ENCODE peak calls at places on chromosomes 5 and 9, in seven cellular contexts. Y is breast epithelium, Q is right lobe of liver, O is transverse colon, S is testis, C is stomach, Z is A549. P is an unnamed sample.

GRCh38 chr5:24163091-24163490 is 481.7 kb downstream of the CDH10 start:
- DNase-seq in Y (no peak), Q (no peak), O (no peak), S (no peak), C (no peak), Z (peak), P (no peak)

GRCh38 chr5:158852622-158853021 is 247.1 kb downstream of the EBF1 start:
- DNase-seq in Y (no peak), Q (no peak), O (no peak), S (no peak), C (no peak), Z (no peak), P (no peak)

GRCh38 chr5:74634611-74635286 is 5.8 kb downstream of the ENC1 start:
- DNase-seq in Y (no peak), Q (no peak), O (no peak), S (no peak), C (no peak), Z (no peak), P (no peak)

GRCh38 chr5:122008061-122008460 is 46.3 kb downstream of the SRFBP1 start:
- DNase-seq in Y (no peak), Q (no peak), O (no peak), S (no peak), C (no peak), Z (no peak), P (no peak)

GRCh38 chr9:16625106-16625505 is 245.4 kb downstream of the BNC2 start:
- DNase-seq in Y (no peak), Q (no peak), O (no peak), S (no peak), C (no peak), Z (no peak), P (no peak)

GRCh38 chr9:6215562-6215961 is at the start of gene IL33:
- DNase-seq in Y (no peak), Q (no peak), O (no peak), S (peak), C (no peak), Z (no peak), P (no peak)

GRCh38 chr5:32098291-32098690 is 75.8 kb downstream of the GOLPH3 start:
- DNase-seq in Y (no peak), Q (no peak), O (no peak), S (no peak), C (peak), Z (no peak), P (no peak)

GRCh38 chr5:14464101-14464500 is 117.5 kb upstream of the OTULINL start:
- DNase-seq in Y (no peak), Q (no peak), O (no peak), S (no peak), C (no peak), Z (no peak), P (no peak)

GRCh38 chr9:23006127-23006526 is 559.5 kb downstream of the DMRTA1 start:
- DNase-seq in Y (no peak), Q (no peak), O (no peak), S (no peak), C (no peak), Z (no peak), P (no peak)

GRCh38 chr5:2764581-2764980 is 13.1 kb upstream of the IRX2 start:
- DNase-seq in Y (no peak), Q (no peak), O (no peak), S (no peak), C (no peak), Z (no peak), P (no peak)

GRCh38 chr5:93582677-93583524 is at the start of gene NR2F1:
- DNase-seq in Y (no peak), Q (no peak), O (peak), S (peak), C (peak), Z (peak), P (no peak)

GRCh38 chr9:102479191-102479590 is 515.9 kb upstream of the CYLC2 start:
- DNase-seq in Y (no peak), Q (no peak), O (no peak), S (no peak), C (no peak), Z (no peak), P (no peak)

GRCh38 chr9:123642291-123643278 is 286.6 kb downstream of the CRB2 start:
- DNase-seq in Y (no peak), Q (no peak), O (peak), S (peak), C (peak), Z (no peak), P (peak)

GRCh38 chr5:77015938-77016569 is 14.2 kb upstream of the AGGF1 start:
- DNase-seq in Y (no peak), Q (no peak), O (no peak), S (no peak), C (no peak), Z (no peak), P (no peak)

GRCh38 chr5:149365418-149365817 is 7.6 kb downstream of the PCYOX1L start:
- DNase-seq in Y (no peak), Q (no peak), O (no peak), S (no peak), C (no peak), Z (no peak), P (no peak)

GRCh38 chr5:42887094-42887493 is 75.4 kb upstream of the SELENOP start:
- DNase-seq in Y (no peak), Q (no peak), O (peak), S (no peak), C (no peak), Z (no peak), P (no peak)

GRCh38 chr9:132401791-132402190 is 4.8 kb downstream of the TTF1 start:
- DNase-seq in Y (no peak), Q (no peak), O (no peak), S (no peak), C (no peak), Z (no peak), P (no peak)

GRCh38 chr5:18281947-18282557 is 647.8 kb downstream of the TAF11L14 start:
- DNase-seq in Y (no peak), Q (no peak), O (no peak), S (no peak), C (no peak), Z (peak), P (no peak)

GRCh38 chr5:100697970-100698369 is 162.8 kb downstream of the FAM174A start:
- DNase-seq in Y (no peak), Q (no peak), O (no peak), S (no peak), C (no peak), Z (no peak), P (no peak)

GRCh38 chr5:73032635-73033034 is 76.8 kb downstream of the FCHO2 start:
- DNase-seq in Y (no peak), Q (no peak), O (no peak), S (no peak), C (no peak), Z (no peak), P (no peak)

GRCh38 chr5:179122411-179123108 is 62.4 kb downstream of the ZNF354C start:
- DNase-seq in Y (peak), Q (no peak), O (no peak), S (no peak), C (peak), Z (no peak), P (no peak)

GRCh38 chr5:8033261-8033660 is 164.3 kb downstream of the MTRR start:
- DNase-seq in Y (no peak), Q (no peak), O (no peak), S (no peak), C (no peak), Z (no peak), P (no peak)

GRCh38 chr5:674630-675011 is 18.5 kb downstream of the TPPP start:
- DNase-seq in Y (peak), Q (no peak), O (no peak), S (peak), C (peak), Z (no peak), P (peak)

GRCh38 chr5:676699-677076 is 16.5 kb downstream of the TPPP start:
- DNase-seq in Y (no peak), Q (peak), O (no peak), S (no peak), C (no peak), Z (no peak), P (no peak)

GRCh38 chr5:675876-676698 is 17.1 kb downstream of the TPPP start:
- DNase-seq in Y (peak), Q (peak), O (no peak), S (peak), C (peak), Z (no peak), P (no peak)

GRCh38 chr5:675111-675875 is 17.9 kb downstream of the TPPP start:
- DNase-seq in Y (peak), Q (peak), O (no peak), S (peak), C (peak), Z (no peak), P (peak)

DNA sequence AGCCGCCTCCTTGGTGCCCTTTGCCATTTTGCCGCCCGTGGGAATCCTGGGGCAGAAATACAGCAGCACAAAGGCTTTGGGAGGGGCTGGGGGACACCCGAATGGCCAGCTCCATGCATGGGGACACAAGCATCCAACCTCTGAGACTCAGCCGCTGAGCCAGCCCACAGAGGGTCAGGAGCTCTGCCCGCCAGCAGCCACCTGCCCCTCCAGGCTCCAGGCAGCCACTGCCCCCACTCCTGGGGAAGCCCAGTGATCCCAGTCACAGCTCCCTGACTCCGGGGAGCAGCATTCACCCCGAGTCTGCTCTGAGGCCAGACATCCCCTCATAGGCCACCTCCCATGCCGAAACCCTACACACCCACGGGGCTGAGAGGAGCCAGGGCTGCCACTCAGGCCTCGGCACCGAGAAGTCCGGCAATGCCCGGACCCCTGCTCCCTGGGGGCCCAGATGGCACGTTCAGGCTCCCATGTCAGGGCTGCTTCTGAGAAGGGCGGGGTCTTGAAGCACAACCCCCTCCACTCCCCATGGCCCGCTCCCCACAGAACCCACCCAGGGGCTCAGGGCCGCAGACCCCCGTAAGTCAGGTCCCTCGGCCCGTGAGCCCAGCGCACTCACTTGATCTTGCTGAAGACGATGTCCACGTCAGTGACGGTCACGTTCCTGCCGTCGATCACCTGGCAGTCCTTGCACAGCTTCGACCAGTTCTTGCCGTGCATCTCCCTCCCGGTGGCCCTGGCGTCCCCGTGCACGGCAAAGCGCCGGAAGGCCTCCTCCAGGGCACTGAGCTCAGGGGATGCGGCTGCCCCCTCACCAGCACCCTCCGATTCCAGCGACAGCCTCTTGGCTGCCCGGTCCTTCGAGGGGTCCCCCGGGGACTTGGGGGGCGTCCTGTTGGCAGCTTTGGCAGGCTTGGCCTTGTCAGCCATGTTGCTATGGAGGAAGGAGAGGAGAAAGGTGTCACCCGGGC is 15.7 kb downstream of the TPPP start:
- DNase-seq in Y (peak), Q (peak), O (no peak), S (peak), C (peak), Z (no peak), P (no peak)
- TF ChIP-seq POLR2A in Y (no peak), Q (no peak), O (no peak), S (no peak), C (no peak), Z (no peak), P (no peak)

GRCh38 chr9:114334490-114334889 is 4.8 kb downstream of the ORM2 start:
- DNase-seq in Y (no peak), Q (no peak), O (no peak), S (no peak), C (no peak), Z (no peak), P (no peak)
- TF ChIP-seq POLR2A in Y (no peak), Q (no peak), O (no peak), S (no peak), C (no peak), Z (no peak), P (no peak)

GRCh38 chr9:20722221-20722620 is 38.2 kb downstream of the FOCAD start:
- DNase-seq in Y (no peak), Q (no peak), O (no peak), S (no peak), C (no peak), Z (no peak), P (no peak)

GRCh38 chr9:20729545-20729944 is 45.5 kb downstream of the FOCAD start:
- DNase-seq in Y (no peak), Q (no peak), O (no peak), S (no peak), C (no peak), Z (no peak), P (no peak)

GRCh38 chr9:20728493-20729220 is 44.6 kb downstream of the FOCAD start:
- DNase-seq in Y (no peak), Q (no peak), O (no peak), S (no peak), C (no peak), Z (no peak), P (no peak)

GRCh38 chr9:20725675-20726074 is 41.6 kb downstream of the FOCAD start:
- DNase-seq in Y (no peak), Q (no peak), O (no peak), S (no peak), C (no peak), Z (no peak), P (no peak)

GRCh38 chr9:20726144-20726543 is 42.1 kb downstream of the FOCAD start:
- DNase-seq in Y (no peak), Q (no peak), O (no peak), S (no peak), C (no peak), Z (no peak), P (no peak)
- TF ChIP-seq POLR2A in Y (no peak), Q (no peak), O (no peak), S (no peak), C (no peak), Z (no peak), P (no peak)

DNA sequence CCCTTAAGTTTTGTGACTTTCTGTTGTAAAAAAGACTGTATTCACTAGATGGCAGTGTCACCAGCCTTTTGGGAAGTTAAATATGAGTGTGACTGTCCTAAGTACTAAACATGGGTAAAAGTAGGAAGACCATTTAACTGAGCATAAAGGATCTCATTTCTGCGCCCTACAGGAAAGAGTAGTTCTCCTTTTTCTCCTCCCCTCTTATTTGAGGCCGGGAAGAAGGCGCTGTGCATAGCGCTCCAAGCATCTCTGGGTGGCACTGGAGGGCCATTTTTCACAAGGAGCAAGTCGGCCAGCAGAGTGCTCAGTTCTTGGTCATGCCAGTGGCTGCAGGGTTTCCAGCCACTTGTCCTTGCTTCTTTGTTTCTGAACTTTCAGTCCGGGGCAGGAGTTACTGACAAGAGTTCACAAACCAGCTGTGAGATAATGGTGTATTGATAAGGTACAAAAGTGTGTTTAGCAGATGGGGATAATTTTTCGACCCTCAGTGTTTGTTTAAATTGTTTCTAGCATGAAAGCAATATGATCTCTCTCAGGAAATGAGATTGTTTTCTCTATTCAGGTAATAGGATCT is 227.6 kb upstream of the DMRT1 start:
- DNase-seq in Y (peak), Q (peak), O (peak), S (peak), C (peak), Z (peak), P (peak)
- TF ChIP-seq POLR2A in Y (no peak), Q (no peak), O (no peak), S (no peak), C (no peak), Z (no peak), P (no peak)

DNA sequence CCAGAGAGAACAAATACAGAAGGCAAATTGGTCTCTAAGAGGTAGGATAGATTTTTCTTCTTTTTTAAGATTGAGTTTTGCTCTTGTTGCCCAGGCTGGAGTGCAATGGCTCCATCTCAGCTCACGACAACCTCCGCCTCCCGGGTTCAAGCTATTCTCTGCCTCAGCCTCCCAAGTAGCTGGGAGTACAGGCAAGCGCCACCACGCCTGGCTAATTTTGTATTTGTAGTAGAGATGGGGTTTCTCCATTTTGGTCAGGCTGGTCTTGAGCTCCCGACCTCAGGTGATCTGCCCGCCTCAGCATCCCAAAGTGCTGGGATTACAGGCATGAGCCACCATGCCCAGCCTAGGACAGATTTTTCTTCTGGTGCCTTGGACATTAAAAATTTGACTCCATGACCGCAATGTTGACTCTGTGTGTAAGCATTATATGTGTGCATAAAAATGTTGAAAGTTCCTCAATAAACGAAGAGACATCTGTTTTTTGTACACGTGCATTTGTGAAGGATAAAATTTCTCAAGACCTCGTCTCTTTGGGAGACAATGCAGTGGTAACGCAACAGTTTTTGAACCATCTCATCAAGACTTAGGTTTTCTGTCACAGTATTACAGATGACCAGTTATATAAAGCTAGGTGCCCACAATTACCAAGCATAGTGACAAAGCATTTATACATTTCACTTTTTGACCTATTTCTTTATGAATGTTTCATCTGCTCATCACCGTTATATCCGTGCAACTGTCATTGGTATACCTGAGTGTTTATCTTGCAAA is 17.4 kb downstream of the VCP start:
- DNase-seq in Y (no peak), Q (no peak), O (no peak), S (no peak), C (no peak), Z (no peak), P (no peak)
- TF ChIP-seq POLR2A in Y (no peak), Q (no peak), O (no peak), S (no peak), C (no peak), Z (no peak), P (no peak)